ENCODE peak calls at places on chromosomes 7 and 10, in nine cellular contexts. One of them, this sample, is unnamed.

GRCh38 chr10:50312464-50313437 is 61.4 kb upstream of the ASAH2 start:
- DNase-seq in H54: peak
- DNase-seq in ureter: no peak
- DNase-seq in activated naive CD4-positive, alpha-beta T cell: no peak
- DNase-seq in A673: no peak
- DNase-seq in ELR: peak
- DNase-seq in CD8-positive, alpha-beta memory T cell: no peak
- DNase-seq in GM04504: peak
- DNase-seq in GM06990: no peak
- DNase-seq in this sample: no peak

GRCh38 chr10:102118867-102119266 is 1.3 kb downstream of the LDB1 start:
- DNase-seq in H54: no peak
- DNase-seq in ureter: peak
- DNase-seq in activated naive CD4-positive, alpha-beta T cell: no peak
- DNase-seq in A673: peak
- DNase-seq in ELR: no peak
- DNase-seq in CD8-positive, alpha-beta memory T cell: no peak
- DNase-seq in GM04504: no peak
- DNase-seq in GM06990: peak
- DNase-seq in this sample: peak

GRCh38 chr7:12839508-12840153 is 152.2 kb downstream of the ARL4A start:
- DNase-seq in H54: peak
- DNase-seq in ureter: no peak
- DNase-seq in activated naive CD4-positive, alpha-beta T cell: no peak
- DNase-seq in A673: peak
- DNase-seq in ELR: no peak
- DNase-seq in CD8-positive, alpha-beta memory T cell: no peak
- DNase-seq in GM04504: no peak
- DNase-seq in GM06990: no peak
- DNase-seq in this sample: peak

GRCh38 chr7:33986456-33986855 is 81.1 kb downstream of the BMPER start:
- DNase-seq in H54: no peak
- DNase-seq in ureter: no peak
- DNase-seq in activated naive CD4-positive, alpha-beta T cell: no peak
- DNase-seq in A673: no peak
- DNase-seq in ELR: peak
- DNase-seq in CD8-positive, alpha-beta memory T cell: no peak
- DNase-seq in GM04504: no peak
- DNase-seq in GM06990: no peak
- DNase-seq in this sample: no peak

GRCh38 chr7:6382797-6383196 is 65.0 kb downstream of the DAGLB start:
- DNase-seq in H54: no peak
- DNase-seq in ureter: no peak
- DNase-seq in activated naive CD4-positive, alpha-beta T cell: no peak
- DNase-seq in A673: no peak
- DNase-seq in ELR: no peak
- DNase-seq in CD8-positive, alpha-beta memory T cell: no peak
- DNase-seq in GM04504: no peak
- DNase-seq in GM06990: no peak
- DNase-seq in this sample: no peak

GRCh38 chr7:15795371-15795770 is 108.9 kb upstream of the MEOX2 start:
- DNase-seq in H54: no peak
- DNase-seq in ureter: no peak
- DNase-seq in activated naive CD4-positive, alpha-beta T cell: no peak
- DNase-seq in A673: no peak
- DNase-seq in ELR: no peak
- DNase-seq in CD8-positive, alpha-beta memory T cell: no peak
- DNase-seq in GM04504: no peak
- DNase-seq in GM06990: no peak
- DNase-seq in this sample: no peak

GRCh38 chr7:122532406-122533269 is 166.3 kb downstream of the RNF133 start:
- DNase-seq in H54: no peak
- DNase-seq in ureter: no peak
- DNase-seq in activated naive CD4-positive, alpha-beta T cell: no peak
- DNase-seq in A673: peak
- DNase-seq in ELR: peak
- DNase-seq in CD8-positive, alpha-beta memory T cell: no peak
- DNase-seq in GM04504: no peak
- DNase-seq in GM06990: no peak
- DNase-seq in this sample: peak

GRCh38 chr10:95355241-95355779 is 64.5 kb upstream of the PDLIM1 start:
- DNase-seq in H54: no peak
- DNase-seq in ureter: no peak
- DNase-seq in activated naive CD4-positive, alpha-beta T cell: no peak
- DNase-seq in A673: no peak
- DNase-seq in ELR: no peak
- DNase-seq in CD8-positive, alpha-beta memory T cell: no peak
- DNase-seq in GM04504: no peak
- DNase-seq in GM06990: no peak
- DNase-seq in this sample: no peak

GRCh38 chr7:47471358-47471703 is 110.6 kb downstream of the TNS3 start:
- DNase-seq in H54: no peak
- DNase-seq in ureter: no peak
- DNase-seq in activated naive CD4-positive, alpha-beta T cell: no peak
- DNase-seq in A673: no peak
- DNase-seq in ELR: no peak
- DNase-seq in CD8-positive, alpha-beta memory T cell: no peak
- DNase-seq in GM04504: no peak
- DNase-seq in GM06990: no peak
- DNase-seq in this sample: no peak

GRCh38 chr7:119374436-119374835 is 898.5 kb upstream of the KCND2 start:
- DNase-seq in H54: no peak
- DNase-seq in ureter: no peak
- DNase-seq in activated naive CD4-positive, alpha-beta T cell: no peak
- DNase-seq in A673: no peak
- DNase-seq in ELR: no peak
- DNase-seq in CD8-positive, alpha-beta memory T cell: no peak
- DNase-seq in GM04504: no peak
- DNase-seq in GM06990: no peak
- DNase-seq in this sample: no peak

GRCh38 chr10:108783897-108784296 is 1139.4 kb downstream of the XPNPEP1 start:
- DNase-seq in H54: no peak
- DNase-seq in ureter: no peak
- DNase-seq in activated naive CD4-positive, alpha-beta T cell: no peak
- DNase-seq in A673: peak
- DNase-seq in ELR: peak
- DNase-seq in CD8-positive, alpha-beta memory T cell: no peak
- DNase-seq in GM04504: no peak
- DNase-seq in GM06990: peak
- DNase-seq in this sample: peak

GRCh38 chr7:80133361-80134104 is 1.1 kb upstream of the GNAI1 start:
- DNase-seq in H54: no peak
- DNase-seq in ureter: no peak
- DNase-seq in activated naive CD4-positive, alpha-beta T cell: no peak
- DNase-seq in A673: peak
- DNase-seq in ELR: peak
- DNase-seq in CD8-positive, alpha-beta memory T cell: no peak
- DNase-seq in GM04504: no peak
- DNase-seq in GM06990: no peak
- DNase-seq in this sample: peak

GRCh38 chr10:128187788-128188185 is 61.6 kb upstream of the MKI67 start:
- DNase-seq in H54: no peak
- DNase-seq in ureter: no peak
- DNase-seq in activated naive CD4-positive, alpha-beta T cell: no peak
- DNase-seq in A673: no peak
- DNase-seq in ELR: no peak
- DNase-seq in CD8-positive, alpha-beta memory T cell: no peak
- DNase-seq in GM04504: no peak
- DNase-seq in GM06990: no peak
- DNase-seq in this sample: no peak

GRCh38 chr10:12042409-12042796 is 206 bp downstream of the UPF2 start:
- DNase-seq in H54: peak
- DNase-seq in ureter: peak
- DNase-seq in activated naive CD4-positive, alpha-beta T cell: peak
- DNase-seq in A673: peak
- DNase-seq in ELR: peak
- DNase-seq in CD8-positive, alpha-beta memory T cell: peak
- DNase-seq in GM04504: no peak
- DNase-seq in GM06990: no peak
- DNase-seq in this sample: no peak

GRCh38 chr10:63005246-63005645 is 127.9 kb upstream of the NRBF2 start:
- DNase-seq in H54: no peak
- DNase-seq in ureter: no peak
- DNase-seq in activated naive CD4-positive, alpha-beta T cell: no peak
- DNase-seq in A673: peak
- DNase-seq in ELR: peak
- DNase-seq in CD8-positive, alpha-beta memory T cell: no peak
- DNase-seq in GM04504: peak
- DNase-seq in GM06990: no peak
- DNase-seq in this sample: no peak

GRCh38 chr7:1968397-1969111 is 264.2 kb downstream of the MAD1L1 start:
- DNase-seq in H54: no peak
- DNase-seq in ureter: no peak
- DNase-seq in activated naive CD4-positive, alpha-beta T cell: no peak
- DNase-seq in A673: no peak
- DNase-seq in ELR: no peak
- DNase-seq in CD8-positive, alpha-beta memory T cell: no peak
- DNase-seq in GM04504: no peak
- DNase-seq in GM06990: no peak
- DNase-seq in this sample: no peak

GRCh38 chr10:14285941-14286555 is 44.7 kb downstream of the FRMD4A start:
- DNase-seq in H54: no peak
- DNase-seq in ureter: no peak
- DNase-seq in activated naive CD4-positive, alpha-beta T cell: no peak
- DNase-seq in A673: no peak
- DNase-seq in ELR: no peak
- DNase-seq in CD8-positive, alpha-beta memory T cell: no peak
- DNase-seq in GM04504: no peak
- DNase-seq in GM06990: no peak
- DNase-seq in this sample: no peak

GRCh38 chr7:36605261-36605660 is 119.0 kb downstream of the AOAH start:
- DNase-seq in H54: peak
- DNase-seq in ureter: no peak
- DNase-seq in activated naive CD4-positive, alpha-beta T cell: no peak
- DNase-seq in A673: no peak
- DNase-seq in ELR: peak
- DNase-seq in CD8-positive, alpha-beta memory T cell: no peak
- DNase-seq in GM04504: no peak
- DNase-seq in GM06990: no peak
- DNase-seq in this sample: peak

GRCh38 chr10:86299562-86299961 is 67.0 kb downstream of the GRID1 start:
- DNase-seq in H54: no peak
- DNase-seq in ureter: no peak
- DNase-seq in activated naive CD4-positive, alpha-beta T cell: no peak
- DNase-seq in A673: no peak
- DNase-seq in ELR: no peak
- DNase-seq in CD8-positive, alpha-beta memory T cell: no peak
- DNase-seq in GM04504: no peak
- DNase-seq in GM06990: no peak
- DNase-seq in this sample: no peak

GRCh38 chr10:95277614-95278013 is 13.2 kb downstream of the PDLIM1 start:
- DNase-seq in H54: no peak
- DNase-seq in ureter: no peak
- DNase-seq in activated naive CD4-positive, alpha-beta T cell: no peak
- DNase-seq in A673: no peak
- DNase-seq in ELR: no peak
- DNase-seq in CD8-positive, alpha-beta memory T cell: no peak
- DNase-seq in GM04504: no peak
- DNase-seq in GM06990: no peak
- DNase-seq in this sample: no peak

GRCh38 chr10:17109475-17110207 is 20.0 kb downstream of the CUBN start:
- DNase-seq in H54: peak
- DNase-seq in ureter: no peak
- DNase-seq in activated naive CD4-positive, alpha-beta T cell: no peak
- DNase-seq in A673: peak
- DNase-seq in ELR: peak
- DNase-seq in CD8-positive, alpha-beta memory T cell: no peak
- DNase-seq in GM04504: peak
- DNase-seq in GM06990: no peak
- DNase-seq in this sample: no peak

GRCh38 chr7:16071246-16071857 is 350.0 kb downstream of the CRPPA start:
- DNase-seq in H54: peak
- DNase-seq in ureter: no peak
- DNase-seq in activated naive CD4-positive, alpha-beta T cell: no peak
- DNase-seq in A673: peak
- DNase-seq in ELR: peak
- DNase-seq in CD8-positive, alpha-beta memory T cell: no peak
- DNase-seq in GM04504: peak
- DNase-seq in GM06990: peak
- DNase-seq in this sample: peak

GRCh38 chr10:8950978-8951377 is 896.5 kb downstream of the GATA3 start:
- DNase-seq in H54: no peak
- DNase-seq in ureter: no peak
- DNase-seq in activated naive CD4-positive, alpha-beta T cell: no peak
- DNase-seq in A673: no peak
- DNase-seq in ELR: no peak
- DNase-seq in CD8-positive, alpha-beta memory T cell: no peak
- DNase-seq in GM04504: no peak
- DNase-seq in GM06990: no peak
- DNase-seq in this sample: no peak

GRCh38 chr7:40965745-40966144 is 737.1 kb downstream of the INHBA start:
- DNase-seq in H54: no peak
- DNase-seq in ureter: no peak
- DNase-seq in activated naive CD4-positive, alpha-beta T cell: no peak
- DNase-seq in A673: no peak
- DNase-seq in ELR: no peak
- DNase-seq in CD8-positive, alpha-beta memory T cell: no peak
- DNase-seq in GM04504: no peak
- DNase-seq in GM06990: no peak
- DNase-seq in this sample: no peak

GRCh38 chr7:33832326-33832725 is 73.0 kb upstream of the BMPER start:
- DNase-seq in H54: no peak
- DNase-seq in ureter: no peak
- DNase-seq in activated naive CD4-positive, alpha-beta T cell: no peak
- DNase-seq in A673: no peak
- DNase-seq in ELR: no peak
- DNase-seq in CD8-positive, alpha-beta memory T cell: no peak
- DNase-seq in GM04504: no peak
- DNase-seq in GM06990: no peak
- DNase-seq in this sample: no peak

GRCh38 chr10:11856678-11857077 is 33.5 kb downstream of the PROSER2 start:
- DNase-seq in H54: peak
- DNase-seq in ureter: no peak
- DNase-seq in activated naive CD4-positive, alpha-beta T cell: no peak
- DNase-seq in A673: no peak
- DNase-seq in ELR: peak
- DNase-seq in CD8-positive, alpha-beta memory T cell: no peak
- DNase-seq in GM04504: no peak
- DNase-seq in GM06990: no peak
- DNase-seq in this sample: no peak

GRCh38 chr7:6261699-6262098 is 10.7 kb downstream of the CYTH3 start:
- DNase-seq in H54: no peak
- DNase-seq in ureter: no peak
- DNase-seq in activated naive CD4-positive, alpha-beta T cell: no peak
- DNase-seq in A673: no peak
- DNase-seq in ELR: no peak
- DNase-seq in CD8-positive, alpha-beta memory T cell: no peak
- DNase-seq in GM04504: no peak
- DNase-seq in GM06990: no peak
- DNase-seq in this sample: no peak

GRCh38 chr10:111103196-111103595 is 26.4 kb downstream of the ADRA2A start:
- DNase-seq in H54: no peak
- DNase-seq in ureter: no peak
- DNase-seq in activated naive CD4-positive, alpha-beta T cell: no peak
- DNase-seq in A673: no peak
- DNase-seq in ELR: no peak
- DNase-seq in CD8-positive, alpha-beta memory T cell: no peak
- DNase-seq in GM04504: no peak
- DNase-seq in GM06990: no peak
- DNase-seq in this sample: no peak

GRCh38 chr7:156985101-156985967 is 25.1 kb downstream of the MNX1 start:
- DNase-seq in H54: no peak
- DNase-seq in ureter: no peak
- DNase-seq in activated naive CD4-positive, alpha-beta T cell: no peak
- DNase-seq in A673: no peak
- DNase-seq in ELR: no peak
- DNase-seq in CD8-positive, alpha-beta memory T cell: no peak
- DNase-seq in GM04504: no peak
- DNase-seq in GM06990: no peak
- DNase-seq in this sample: no peak

GRCh38 chr7:77330169-77330882 is 85.8 kb downstream of the GSAP start:
- DNase-seq in H54: no peak
- DNase-seq in ureter: no peak
- DNase-seq in activated naive CD4-positive, alpha-beta T cell: no peak
- DNase-seq in A673: peak
- DNase-seq in ELR: peak
- DNase-seq in CD8-positive, alpha-beta memory T cell: no peak
- DNase-seq in GM04504: no peak
- DNase-seq in GM06990: peak
- DNase-seq in this sample: no peak

GRCh38 chr7:132443776-132444520 is 132.3 kb downstream of the PLXNA4 start:
- DNase-seq in H54: no peak
- DNase-seq in ureter: no peak
- DNase-seq in activated naive CD4-positive, alpha-beta T cell: no peak
- DNase-seq in A673: no peak
- DNase-seq in ELR: no peak
- DNase-seq in CD8-positive, alpha-beta memory T cell: no peak
- DNase-seq in GM04504: no peak
- DNase-seq in GM06990: no peak
- DNase-seq in this sample: no peak